ENCODE peak calls at places on chromosomes 1 and 21, in eight cellular contexts. One of them, this sample, is unnamed.

GRCh38 chr1:19678493-19678892 is 13.8 kb downstream of the HTR6 start:
- DNase-seq in K562: no peak
- DNase-seq in Panc1: no peak
- DNase-seq in HCT116: no peak
- DNase-seq in HepG2: no peak
- DNase-seq in SK-N-SH: no peak
- DNase-seq in GM12878: no peak
- DNase-seq in GM23338: no peak
- DNase-seq in this sample: no peak

GRCh38 chr21:46153259-46154154 is 1.9 kb downstream of the FTCD start:
- DNase-seq in K562: peak; percentile 92
- DNase-seq in Panc1: no peak
- DNase-seq in HCT116: no peak
- DNase-seq in HepG2: peak; percentile 54
- DNase-seq in SK-N-SH: peak; percentile 92
- DNase-seq in GM12878: no peak
- DNase-seq in GM23338: peak; percentile 88
- DNase-seq in this sample: peak; percentile 43

GRCh38 chr1:114341886-114342285 is 169.1 kb downstream of the TRIM33 start:
- DNase-seq in K562: no peak
- DNase-seq in Panc1: no peak
- DNase-seq in HCT116: no peak
- DNase-seq in HepG2: no peak
- DNase-seq in SK-N-SH: no peak
- DNase-seq in GM12878: no peak
- DNase-seq in GM23338: no peak
- DNase-seq in this sample: no peak

GRCh38 chr1:119626841-119627240 is 21.2 kb downstream of the ZNF697 start:
- DNase-seq in K562: no peak
- DNase-seq in Panc1: no peak
- DNase-seq in HCT116: no peak
- DNase-seq in HepG2: no peak
- DNase-seq in SK-N-SH: no peak
- DNase-seq in GM12878: no peak
- DNase-seq in GM23338: no peak
- DNase-seq in this sample: no peak

GRCh38 chr1:181485276-181486097 is 2.2 kb downstream of the CACNA1E start:
- DNase-seq in K562: no peak
- DNase-seq in Panc1: no peak
- DNase-seq in HCT116: no peak
- DNase-seq in HepG2: no peak
- DNase-seq in SK-N-SH: peak; percentile 37
- DNase-seq in GM12878: peak; percentile 53
- DNase-seq in GM23338: peak; percentile 81
- DNase-seq in this sample: no peak

GRCh38 chr21:32544697-32545096 is 40.6 kb downstream of the TCP10L start:
- DNase-seq in K562: no peak
- DNase-seq in Panc1: no peak
- DNase-seq in HCT116: no peak
- DNase-seq in HepG2: no peak
- DNase-seq in SK-N-SH: no peak
- DNase-seq in GM12878: no peak
- DNase-seq in GM23338: no peak
- DNase-seq in this sample: no peak

GRCh38 chr1:229186373-229187056 is 84.4 kb upstream of the RAB4A start:
- DNase-seq in K562: no peak
- DNase-seq in Panc1: no peak
- DNase-seq in HCT116: no peak
- DNase-seq in HepG2: no peak
- DNase-seq in SK-N-SH: no peak
- DNase-seq in GM12878: peak; percentile 53
- DNase-seq in GM23338: no peak
- DNase-seq in this sample: no peak

GRCh38 chr1:119766374-119766794 is 2.3 kb downstream of the HMGCS2 start:
- DNase-seq in K562: no peak
- DNase-seq in Panc1: no peak
- DNase-seq in HCT116: no peak
- DNase-seq in HepG2: peak; percentile 93
- DNase-seq in SK-N-SH: no peak
- DNase-seq in GM12878: no peak
- DNase-seq in GM23338: no peak
- DNase-seq in this sample: no peak

GRCh38 chr1:42379794-42380616 is 587 bp upstream of the RIMKLA start:
- DNase-seq in K562: peak; percentile 29
- DNase-seq in Panc1: no peak
- DNase-seq in HCT116: no peak
- DNase-seq in HepG2: peak; percentile 15
- DNase-seq in SK-N-SH: no peak
- DNase-seq in GM12878: no peak
- DNase-seq in GM23338: peak; percentile 77
- DNase-seq in this sample: no peak

GRCh38 chr1:5815716-5816115 is 176.5 kb downstream of the NPHP4 start:
- DNase-seq in K562: no peak
- DNase-seq in Panc1: no peak
- DNase-seq in HCT116: no peak
- DNase-seq in HepG2: no peak
- DNase-seq in SK-N-SH: no peak
- DNase-seq in GM12878: no peak
- DNase-seq in GM23338: no peak
- DNase-seq in this sample: no peak

GRCh38 chr1:114195819-114196218 is 42.1 kb upstream of the SYT6 start:
- DNase-seq in K562: no peak
- DNase-seq in Panc1: no peak
- DNase-seq in HCT116: no peak
- DNase-seq in HepG2: no peak
- DNase-seq in SK-N-SH: no peak
- DNase-seq in GM12878: no peak
- DNase-seq in GM23338: no peak
- DNase-seq in this sample: no peak

GRCh38 chr21:14229399-14229798 is 13.4 kb downstream of the RBM11 start:
- DNase-seq in K562: no peak
- DNase-seq in Panc1: no peak
- DNase-seq in HCT116: no peak
- DNase-seq in HepG2: no peak
- DNase-seq in SK-N-SH: no peak
- DNase-seq in GM12878: no peak
- DNase-seq in GM23338: no peak
- DNase-seq in this sample: no peak

GRCh38 chr1:87840772-87841171 is 512.1 kb downstream of the LMO4 start:
- DNase-seq in K562: no peak
- DNase-seq in Panc1: no peak
- DNase-seq in HCT116: no peak
- DNase-seq in HepG2: no peak
- DNase-seq in SK-N-SH: no peak
- DNase-seq in GM12878: no peak
- DNase-seq in GM23338: no peak
- DNase-seq in this sample: no peak

GRCh38 chr1:212328248-212328647 is 43.0 kb downstream of the PPP2R5A start:
- DNase-seq in K562: no peak
- DNase-seq in Panc1: no peak
- DNase-seq in HCT116: no peak
- DNase-seq in HepG2: no peak
- DNase-seq in SK-N-SH: no peak
- DNase-seq in GM12878: no peak
- DNase-seq in GM23338: no peak
- DNase-seq in this sample: no peak

GRCh38 chr1:16971330-16972209 is 8.8 kb downstream of the MFAP2 start:
- DNase-seq in K562: peak; percentile 24
- DNase-seq in Panc1: no peak
- DNase-seq in HCT116: peak; percentile 26
- DNase-seq in HepG2: no peak
- DNase-seq in SK-N-SH: no peak
- DNase-seq in GM12878: no peak
- DNase-seq in GM23338: peak; percentile 75
- DNase-seq in this sample: no peak

GRCh38 chr1:12460911-12461621 is 156.9 kb downstream of the DHRS3 start:
- DNase-seq in K562: peak; percentile 84
- DNase-seq in Panc1: no peak
- DNase-seq in HCT116: no peak
- DNase-seq in HepG2: no peak
- DNase-seq in SK-N-SH: no peak
- DNase-seq in GM12878: no peak
- DNase-seq in GM23338: no peak
- DNase-seq in this sample: no peak

GRCh38 chr21:32382108-32382601 is 10.7 kb downstream of the URB1 start:
- DNase-seq in K562: no peak
- DNase-seq in Panc1: no peak
- DNase-seq in HCT116: no peak
- DNase-seq in HepG2: no peak
- DNase-seq in SK-N-SH: no peak
- DNase-seq in GM12878: no peak
- DNase-seq in GM23338: no peak
- DNase-seq in this sample: no peak

GRCh38 chr21:42834730-42835191 is 44.6 kb downstream of the WDR4 start:
- DNase-seq in K562: peak; percentile 21
- DNase-seq in Panc1: no peak
- DNase-seq in HCT116: no peak
- DNase-seq in HepG2: no peak
- DNase-seq in SK-N-SH: peak; percentile 21
- DNase-seq in GM12878: no peak
- DNase-seq in GM23338: no peak
- DNase-seq in this sample: no peak
- TF ChIP-seq POLR2AphosphoS5 in K562: no peak
- TF ChIP-seq POLR2AphosphoS5 in Panc1: peak; percentile 29
- TF ChIP-seq POLR2AphosphoS5 in HCT116: no peak
- TF ChIP-seq POLR2AphosphoS5 in HepG2: no peak
- TF ChIP-seq POLR2AphosphoS5 in SK-N-SH: no peak
- TF ChIP-seq POLR2AphosphoS5 in GM12878: no peak
- TF ChIP-seq POLR2AphosphoS5 in GM23338: no peak
- TF ChIP-seq POLR2AphosphoS5 in this sample: peak; percentile 71

DNA sequence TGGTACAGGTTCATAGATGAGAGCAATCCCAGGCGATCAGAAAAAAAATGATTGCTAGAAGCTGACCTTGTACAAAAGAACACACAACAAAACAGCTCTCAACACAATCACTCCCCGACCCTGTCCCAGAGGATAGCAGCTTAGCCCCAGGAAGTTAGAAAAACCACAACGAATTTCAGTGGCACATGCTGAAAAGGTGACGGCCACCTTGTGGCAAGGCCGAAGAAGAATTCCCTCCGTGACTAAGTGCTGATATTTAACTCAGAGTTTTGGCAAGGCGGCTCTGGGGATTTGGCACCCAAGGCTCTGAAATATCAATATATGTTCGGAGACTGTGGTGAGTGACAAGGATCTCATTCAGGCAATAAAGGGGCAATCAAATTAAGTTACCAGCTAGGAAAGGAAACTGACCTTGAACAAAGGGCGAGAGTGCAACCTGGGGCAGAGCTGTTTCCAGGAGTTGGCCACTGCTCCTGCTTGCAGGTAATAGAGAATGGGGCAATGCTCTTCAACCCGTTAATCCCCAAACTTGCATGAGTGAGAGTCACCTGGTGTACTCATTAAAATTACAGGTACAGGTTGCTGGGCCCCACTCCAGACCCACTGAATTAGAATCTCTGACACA is 96.2 kb downstream of the BEND5 start:
- DNase-seq in K562: no peak
- DNase-seq in Panc1: no peak
- DNase-seq in HCT116: no peak
- DNase-seq in HepG2: no peak
- DNase-seq in SK-N-SH: no peak
- DNase-seq in GM12878: no peak
- DNase-seq in GM23338: peak; percentile 72
- DNase-seq in this sample: no peak
- H3K27ac ChIP-seq in K562: no peak overlapping the region
- H3K27ac ChIP-seq in Panc1: no peak overlapping the region
- H3K27ac ChIP-seq in HCT116: no peak overlapping the region
- H3K27ac ChIP-seq in HepG2: no peak overlapping the region
- H3K27ac ChIP-seq in SK-N-SH: no peak overlapping the region
- H3K27ac ChIP-seq in GM12878: no peak overlapping the region
- H3K27ac ChIP-seq in GM23338: no peak overlapping the region
- H3K27ac ChIP-seq in this sample: no peak overlapping the region

DNA sequence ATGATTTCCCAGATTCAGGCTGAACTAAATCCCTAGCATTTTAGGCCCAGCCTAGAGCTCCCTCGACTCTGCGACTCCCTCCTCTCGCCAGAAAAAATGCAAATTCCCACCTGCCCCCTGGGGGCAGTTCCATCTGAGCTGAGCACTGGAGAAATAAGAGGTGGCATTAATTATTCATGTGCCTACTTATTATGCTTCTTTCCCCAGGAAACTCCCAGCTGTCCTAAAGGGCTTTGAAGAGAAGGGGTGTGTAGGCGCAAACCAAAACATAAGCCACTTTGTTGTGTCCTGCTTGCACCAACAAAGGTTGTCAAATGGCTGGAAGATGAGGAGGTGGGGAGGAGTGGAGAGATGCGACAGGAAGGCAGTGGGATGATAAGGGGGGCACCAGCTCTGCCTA is 41.4 kb upstream of the GOLT1A start:
- DNase-seq in K562: no peak
- DNase-seq in Panc1: no peak
- DNase-seq in HCT116: no peak
- DNase-seq in HepG2: no peak
- DNase-seq in SK-N-SH: no peak
- DNase-seq in GM12878: no peak
- DNase-seq in GM23338: peak; percentile 80
- DNase-seq in this sample: no peak
- TF ChIP-seq REST in K562: no peak
- TF ChIP-seq REST in Panc1: no peak
- TF ChIP-seq REST in HCT116: no peak
- TF ChIP-seq REST in HepG2: no peak
- TF ChIP-seq REST in SK-N-SH: no peak
- TF ChIP-seq REST in GM12878: no peak
- TF ChIP-seq REST in GM23338: no peak
- TF ChIP-seq REST in this sample: no peak

GRCh38 chr1:194102607-194103006 is 916.2 kb upstream of the B3GALT2 start:
- DNase-seq in K562: no peak
- DNase-seq in Panc1: no peak
- DNase-seq in HCT116: no peak
- DNase-seq in HepG2: peak; percentile 2
- DNase-seq in SK-N-SH: no peak
- DNase-seq in GM12878: no peak
- DNase-seq in GM23338: peak; percentile 67
- DNase-seq in this sample: no peak
- TF ChIP-seq POLR2AphosphoS5 in K562: no peak
- TF ChIP-seq POLR2AphosphoS5 in Panc1: no peak
- TF ChIP-seq POLR2AphosphoS5 in HCT116: no peak
- TF ChIP-seq POLR2AphosphoS5 in HepG2: no peak
- TF ChIP-seq POLR2AphosphoS5 in SK-N-SH: no peak
- TF ChIP-seq POLR2AphosphoS5 in GM12878: no peak
- TF ChIP-seq POLR2AphosphoS5 in GM23338: no peak
- TF ChIP-seq POLR2AphosphoS5 in this sample: no peak

GRCh38 chr1:193189442-193190095 is 3.2 kb upstream of the B3GALT2 start:
- DNase-seq in K562: no peak
- DNase-seq in Panc1: no peak
- DNase-seq in HCT116: no peak
- DNase-seq in HepG2: no peak
- DNase-seq in SK-N-SH: no peak
- DNase-seq in GM12878: no peak
- DNase-seq in GM23338: no peak
- DNase-seq in this sample: no peak
- H3K27ac ChIP-seq in K562: no peak overlapping the region
- H3K27ac ChIP-seq in Panc1: no peak overlapping the region
- H3K27ac ChIP-seq in HCT116: no peak overlapping the region
- H3K27ac ChIP-seq in HepG2: no peak overlapping the region
- H3K27ac ChIP-seq in SK-N-SH: no peak overlapping the region
- H3K27ac ChIP-seq in GM12878: no peak overlapping the region
- H3K27ac ChIP-seq in GM23338: no peak overlapping the region
- H3K27ac ChIP-seq in this sample: no peak overlapping the region